ENCODE peak calls at places on chromosomes 1 and 21, in four cellular contexts. One of them, this sample, is unnamed.

GRCh38 chr1:235872270-235872669 is 5.6 kb upstream of the LYST start:
- DNase-seq in H1: no peak
- DNase-seq in HepG2: no peak
- DNase-seq in K562: no peak
- DNase-seq in this sample: no peak

GRCh38 chr21:39581414-39581813 is 31.3 kb upstream of the B3GALT5 start:
- DNase-seq in H1: no peak
- DNase-seq in HepG2: no peak
- DNase-seq in K562: no peak
- DNase-seq in this sample: no peak

GRCh38 chr1:170424346-170424745 is 107.6 kb upstream of the GORAB start:
- DNase-seq in H1: no peak
- DNase-seq in HepG2: no peak
- DNase-seq in K562: no peak
- DNase-seq in this sample: no peak

GRCh38 chr21:46227811-46228344 is 696 bp downstream of the LSS start:
- DNase-seq in H1: no peak
- DNase-seq in HepG2: no peak
- DNase-seq in K562: no peak
- DNase-seq in this sample: no peak

GRCh38 chr1:54998677-54999076 is at the start of gene BSND:
- DNase-seq in H1: no peak
- DNase-seq in HepG2: no peak
- DNase-seq in K562: peak; percentile 37
- DNase-seq in this sample: no peak

GRCh38 chr1:183168308-183168707 is 17.8 kb upstream of the LAMC2 start:
- DNase-seq in H1: no peak
- DNase-seq in HepG2: no peak
- DNase-seq in K562: no peak
- DNase-seq in this sample: no peak

GRCh38 chr1:238063454-238063853 is 172.7 kb upstream of the ZP4 start:
- DNase-seq in H1: no peak
- DNase-seq in HepG2: no peak
- DNase-seq in K562: no peak
- DNase-seq in this sample: no peak

GRCh38 chr1:16101618-16102017 is 28.2 kb upstream of the FAM131C start:
- DNase-seq in H1: no peak
- DNase-seq in HepG2: peak; percentile 44
- DNase-seq in K562: no peak
- DNase-seq in this sample: no peak

GRCh38 chr1:100950311-100950710 is 54.4 kb downstream of the SLC30A7 start:
- DNase-seq in H1: no peak
- DNase-seq in HepG2: no peak
- DNase-seq in K562: no peak
- DNase-seq in this sample: no peak

DNA sequence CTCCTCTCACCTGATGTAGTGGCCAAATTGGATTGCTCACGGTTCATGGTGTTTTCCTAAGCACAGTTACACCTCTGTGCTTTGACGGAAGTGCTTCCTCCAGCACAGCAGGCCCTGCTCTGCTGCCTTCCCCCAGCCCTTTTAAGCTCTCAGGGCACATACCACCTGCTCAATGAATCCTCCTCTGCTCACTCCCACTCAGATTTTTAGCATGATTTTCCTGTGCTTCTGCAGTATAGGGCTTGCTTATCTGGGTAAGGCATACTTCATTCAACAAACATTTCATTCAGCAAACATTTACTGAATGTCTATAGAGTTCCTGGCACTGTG is 74.5 kb upstream of the JUN start:
- DNase-seq in H1: no peak
- DNase-seq in HepG2: peak; percentile 64
- DNase-seq in K562: no peak
- DNase-seq in this sample: no peak
- TF ChIP-seq ATF2 in H1: no peak
- TF ChIP-seq ATF2 in HepG2: no peak
- TF ChIP-seq ATF2 in K562: no peak
- TF ChIP-seq ATF2 in this sample: no peak

GRCh38 chr1:187197685-187198084 is 368.9 kb downstream of the PLA2G4A start:
- DNase-seq in H1: no peak
- DNase-seq in HepG2: no peak
- DNase-seq in K562: no peak
- DNase-seq in this sample: no peak

GRCh38 chr1:187203257-187203656 is 374.5 kb downstream of the PLA2G4A start:
- DNase-seq in H1: no peak
- DNase-seq in HepG2: no peak
- DNase-seq in K562: no peak
- DNase-seq in this sample: no peak
- TF ChIP-seq JUN in H1: no peak
- TF ChIP-seq JUN in HepG2: no peak
- TF ChIP-seq JUN in K562: no peak
- TF ChIP-seq JUN in this sample: no peak

GRCh38 chr21:25750085-25750484 is 15.3 kb downstream of the GABPA start:
- DNase-seq in H1: no peak
- DNase-seq in HepG2: no peak
- DNase-seq in K562: no peak
- DNase-seq in this sample: no peak
- TF ChIP-seq ATF2 in H1: no peak
- TF ChIP-seq ATF2 in HepG2: no peak
- TF ChIP-seq ATF2 in K562: no peak
- TF ChIP-seq ATF2 in this sample: no peak

GRCh38 chr1:157773723-157774350 is 3.1 kb downstream of the FCRL2 start:
- DNase-seq in H1: no peak
- DNase-seq in HepG2: peak; percentile 3
- DNase-seq in K562: peak; percentile 11
- DNase-seq in this sample: peak; percentile 53
- TF ChIP-seq JUN in H1: no peak
- TF ChIP-seq JUN in HepG2: no peak
- TF ChIP-seq JUN in K562: no peak
- TF ChIP-seq JUN in this sample: no peak

GRCh38 chr1:22850681-22851080 is 122.0 kb downstream of the LACTBL1 start:
- DNase-seq in H1: no peak
- DNase-seq in HepG2: no peak
- DNase-seq in K562: no peak
- DNase-seq in this sample: no peak

GRCh38 chr1:22850281-22850680 is 122.4 kb downstream of the LACTBL1 start:
- DNase-seq in H1: no peak
- DNase-seq in HepG2: no peak
- DNase-seq in K562: no peak
- DNase-seq in this sample: no peak

GRCh38 chr1:22852144-22852543 is 120.5 kb downstream of the LACTBL1 start:
- DNase-seq in H1: no peak
- DNase-seq in HepG2: no peak
- DNase-seq in K562: no peak
- DNase-seq in this sample: no peak

GRCh38 chr1:22849770-22850169 is 122.9 kb downstream of the LACTBL1 start:
- DNase-seq in H1: no peak
- DNase-seq in HepG2: no peak
- DNase-seq in K562: no peak
- DNase-seq in this sample: no peak

GRCh38 chr1:22851517-22851916 is 121.1 kb downstream of the LACTBL1 start:
- DNase-seq in H1: no peak
- DNase-seq in HepG2: no peak
- DNase-seq in K562: no peak
- DNase-seq in this sample: no peak
- TF ChIP-seq ATF2 in H1: no peak
- TF ChIP-seq ATF2 in HepG2: no peak
- TF ChIP-seq ATF2 in K562: no peak
- TF ChIP-seq ATF2 in this sample: no peak

GRCh38 chr1:165910764-165911421 is 83.5 kb downstream of the UCK2 start:
- DNase-seq in H1: no peak
- DNase-seq in HepG2: peak; percentile 90
- DNase-seq in K562: no peak
- DNase-seq in this sample: no peak
- TF ChIP-seq JUN in H1: no peak
- TF ChIP-seq JUN in HepG2: no peak
- TF ChIP-seq JUN in K562: no peak
- TF ChIP-seq JUN in this sample: no peak

GRCh38 chr1:234573711-234574299 is 36.2 kb downstream of the IRF2BP2 start:
- DNase-seq in H1: no peak
- DNase-seq in HepG2: no peak
- DNase-seq in K562: no peak
- DNase-seq in this sample: no peak
- TF ChIP-seq ATF2 in H1: no peak
- TF ChIP-seq ATF2 in HepG2: no peak
- TF ChIP-seq ATF2 in K562: no peak
- TF ChIP-seq ATF2 in this sample: no peak

DNA sequence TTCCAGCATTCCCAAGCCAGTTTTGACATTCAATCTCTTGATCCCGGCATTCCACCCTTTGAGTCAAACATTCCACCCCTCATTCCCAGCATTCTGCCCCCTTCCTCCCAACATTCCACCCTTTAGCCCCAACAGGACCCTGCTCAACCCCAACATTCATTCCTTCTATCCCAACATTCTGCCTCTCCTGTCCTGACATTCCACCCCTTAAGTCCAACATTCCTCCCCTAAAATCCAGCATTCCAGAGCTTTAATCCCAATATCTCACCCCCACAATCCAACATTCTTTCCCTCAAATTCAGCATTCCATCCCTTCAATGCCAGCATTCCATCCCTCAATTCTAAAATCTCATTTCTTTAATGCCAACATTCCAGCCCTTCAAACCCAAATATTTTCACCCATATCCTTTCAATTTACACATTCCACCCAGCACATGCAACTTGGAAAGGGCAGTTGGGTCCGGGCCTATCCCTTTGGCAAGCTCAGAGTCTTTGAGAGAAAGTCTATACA is 22.9 kb downstream of the DDX20 start:
- DNase-seq in H1: no peak
- DNase-seq in HepG2: peak; percentile 39
- DNase-seq in K562: no peak
- DNase-seq in this sample: peak; percentile 33
- TF ChIP-seq JUN in H1: no peak
- TF ChIP-seq JUN in HepG2: no peak
- TF ChIP-seq JUN in K562: no peak
- TF ChIP-seq JUN in this sample: no peak

GRCh38 chr1:247746391-247746935 is 1.5 kb downstream of the OR14A2 start:
- DNase-seq in H1: no peak
- DNase-seq in HepG2: no peak
- DNase-seq in K562: no peak
- DNase-seq in this sample: no peak
- TF ChIP-seq ATF2 in H1: no peak
- TF ChIP-seq ATF2 in HepG2: no peak
- TF ChIP-seq ATF2 in K562: no peak
- TF ChIP-seq ATF2 in this sample: no peak

This sample was measured in WTC11.